ENCODE peak calls at places on chromosomes 3 and 15, in four cellular contexts. P is K562, Z is GM12878, U is HepG2. J is an unnamed sample.

GRCh38 chr3:27746838-27747237 is 24.7 kb upstream of the EOMES start:
- DNase-seq in P (no peak), U (no peak), Z (no peak), J (no peak)

GRCh38 chr3:197847866-197848401 is 56.9 kb downstream of the LRCH3 start:
- DNase-seq in Z (peak), P (peak), U (no peak), J (peak)

GRCh38 chr3:114878119-114878839 is 268.8 kb downstream of the ZBTB20 start:
- DNase-seq in P (no peak), Z (no peak), U (no peak), J (no peak)

GRCh38 chr3:160368804-160369203 is 30.2 kb downstream of the IFT80 start:
- DNase-seq in Z (no peak), U (no peak), P (no peak), J (no peak)

GRCh38 chr3:138019288-138020069 is 9.5 kb downstream of the CLDN18 start:
- DNase-seq in Z (no peak), U (no peak), P (no peak), J (no peak)

GRCh38 chr3:48129921-48130320 is 58.3 kb downstream of the CDC25A start:
- DNase-seq in P (no peak), Z (no peak), U (no peak), J (no peak)

GRCh38 chr15:25438601-25439455 is at the start of gene UBE3A:
- DNase-seq in Z (peak), P (peak), U (peak), J (peak)

GRCh38 chr3:132083583-132084372 is 49.0 kb upstream of the CPNE4 start:
- DNase-seq in Z (no peak), P (no peak), U (no peak), J (no peak)

GRCh38 chr15:84840741-84841429 is 23.7 kb downstream of the ALPK3 start:
- DNase-seq in U (peak), P (no peak), Z (no peak), J (no peak)

GRCh38 chr15:73957785-73958184 is 31.5 kb downstream of the LOXL1 start:
- DNase-seq in P (no peak), U (no peak), Z (no peak), J (no peak)

GRCh38 chr3:126903521-126903920 is 79.4 kb upstream of the PLXNA1 start:
- DNase-seq in P (no peak), Z (no peak), U (no peak), J (no peak)

GRCh38 chr15:48565560-48566482 is 79.7 kb downstream of the FBN1 start:
- DNase-seq in U (no peak), Z (no peak), P (no peak), J (no peak)

GRCh38 chr15:39199076-39199475 is 381.8 kb upstream of the THBS1 start:
- DNase-seq in U (no peak), Z (no peak), P (no peak), J (no peak)

GRCh38 chr3:182618981-182619591 is 174.2 kb upstream of the ATP11B start:
- DNase-seq in P (no peak), U (no peak), Z (no peak), J (no peak)

GRCh38 chr3:193997228-193998192 is 138.4 kb upstream of the HES1 start:
- DNase-seq in U (no peak), P (peak), Z (no peak), J (no peak)

GRCh38 chr15:48644498-48644826 is 1.0 kb downstream of the FBN1 start:
- DNase-seq in U (no peak), P (no peak), Z (no peak), J (no peak)

GRCh38 chr3:148848410-148848809 is 16.7 kb upstream of the CPA3 start:
- DNase-seq in Z (no peak), P (no peak), U (no peak), J (no peak)

GRCh38 chr3:123881771-123882170 is 2.4 kb downstream of the MYLK start:
- DNase-seq in U (no peak), Z (no peak), P (no peak), J (no peak)

GRCh38 chr15:68781766-68782588 is 38.7 kb downstream of the ANP32A start:
- DNase-seq in P (no peak), Z (no peak), U (no peak), J (no peak)

GRCh38 chr3:170584585-170585007 is 1.3 kb downstream of the SLC7A14 start:
- DNase-seq in Z (no peak), U (peak), P (peak), J (peak)

GRCh38 chr3:117645561-117646242 is 936.1 kb downstream of the TUSC7 start:
- DNase-seq in U (no peak), Z (no peak), P (no peak), J (no peak)

GRCh38 chr3:191246628-191247027 is 47.6 kb downstream of the OSTN start:
- DNase-seq in Z (no peak), U (no peak), P (no peak), J (no peak)

GRCh38 chr15:81930582-81931369 is 115.0 kb downstream of the MEX3B start:
- DNase-seq in P (no peak), Z (no peak), U (no peak), J (no peak)

GRCh38 chr3:158770254-158771017 is 31.4 kb upstream of the MFSD1 start:
- DNase-seq in P (peak), U (no peak), Z (no peak), J (no peak)

GRCh38 chr3:182668974-182669373 is 124.3 kb upstream of the ATP11B start:
- DNase-seq in U (no peak), Z (no peak), P (no peak), J (no peak)

GRCh38 chr3:171464462-171464861 is 4.3 kb upstream of the TNIK start:
- DNase-seq in P (no peak), Z (no peak), U (no peak), J (no peak)

GRCh38 chr3:177813322-177813721 is 616.0 kb upstream of the TBL1XR1 start:
- DNase-seq in P (no peak), Z (no peak), U (peak), J (no peak)

GRCh38 chr3:129121016-129121791 is 400 bp downstream of the RAB43 start:
- DNase-seq in Z (no peak), P (no peak), U (no peak), J (no peak)

GRCh38 chr15:43085921-43086320 is 19.9 kb downstream of the UBR1 start:
- DNase-seq in Z (no peak), P (no peak), U (no peak), J (no peak)

GRCh38 chr3:17730318-17730967 is 12.0 kb downstream of the TBC1D5 start:
- DNase-seq in U (peak), P (peak), Z (no peak), J (peak)

GRCh38 chr3:139491966-139492365 is 15.7 kb upstream of the RBP2 start:
- DNase-seq in Z (no peak), U (no peak), P (no peak), J (no peak)

GRCh38 chr3:141303481-141304223 is 64.7 kb upstream of the ZBTB38 start:
- DNase-seq in Z (peak), P (peak), U (peak), J (peak)

GRCh38 chr3:43994594-43995077 is 247.1 kb upstream of the TOPAZ1 start:
- DNase-seq in U (no peak), Z (no peak), P (no peak), J (no peak)

DNA sequence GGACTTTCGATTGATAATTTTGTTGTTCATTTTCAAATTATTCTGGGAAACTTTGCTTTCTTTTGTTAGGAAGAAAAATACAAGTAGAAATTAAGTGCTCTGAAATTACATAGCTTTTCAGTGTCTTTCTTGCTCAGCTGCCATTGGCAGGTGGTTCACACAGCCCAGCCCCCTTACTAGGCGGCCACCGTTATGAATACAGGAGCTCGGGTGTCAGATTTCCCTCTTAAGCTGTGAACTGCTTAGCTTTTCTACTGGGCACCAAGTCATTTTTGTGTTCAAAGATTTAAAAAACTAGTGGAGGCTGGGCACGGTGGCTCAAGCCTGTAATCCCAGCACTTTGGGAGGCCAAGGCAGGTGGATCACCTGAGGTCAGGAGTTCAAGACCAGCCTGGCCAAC is 55.2 kb downstream of the HMG20A start:
- DNase-seq in P (no peak), U (no peak), Z (no peak), J (peak)
- TF ChIP-seq SP1 in P (no peak), U (no peak), Z (no peak), J (no peak)

GRCh38 chr15:49908571-49909295 is 210.3 kb downstream of the ATP8B4 start:
- DNase-seq in P (no peak), Z (no peak), U (no peak), J (no peak)
- TF ChIP-seq FOXM1 in P (no peak), Z (no peak), U (no peak), J (no peak)

DNA sequence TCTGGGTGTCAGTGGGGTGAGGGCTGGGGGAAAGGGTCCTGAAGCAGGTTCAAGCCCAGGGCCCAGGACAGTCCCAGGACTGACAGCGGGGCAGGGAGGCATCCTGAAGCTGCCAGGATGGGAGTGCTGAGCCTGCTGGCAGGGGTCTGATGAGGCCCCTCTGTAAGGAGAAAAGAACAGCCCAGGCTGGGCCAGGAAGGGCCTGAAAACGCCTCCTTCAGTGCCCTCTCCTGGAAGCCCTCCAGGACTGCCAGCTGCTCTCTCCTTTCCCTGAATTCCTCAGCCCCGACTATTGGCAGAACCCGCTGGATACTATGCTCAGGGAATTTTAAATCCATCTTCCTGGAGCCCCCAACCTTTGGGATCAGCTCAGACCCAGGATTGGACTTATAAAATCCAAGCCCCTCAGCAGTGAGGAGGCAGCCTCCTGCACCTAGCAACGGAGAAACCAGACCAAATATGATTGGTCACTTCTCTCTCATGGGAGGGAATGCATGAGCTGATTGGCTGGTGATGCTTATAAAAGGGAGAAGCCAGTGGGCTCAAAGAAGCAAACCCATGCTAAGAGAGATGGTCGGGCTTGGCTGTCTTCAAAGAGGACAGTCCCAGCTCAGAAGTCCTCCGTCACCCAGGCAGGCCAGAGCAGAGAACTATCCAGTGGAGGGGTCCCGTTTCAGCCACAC is 203.5 kb upstream of the LINGO1 start:
- DNase-seq in P (no peak), Z (no peak), U (no peak), J (peak)
- TF ChIP-seq TARDBP in P (no peak), Z (no peak), U (no peak), J (no peak)

GRCh38 chr15:92143765-92144164 is 249.9 kb upstream of the ST8SIA2 start:
- DNase-seq in P (peak), U (no peak), Z (no peak), J (no peak)

GRCh38 chr15:92149469-92149868 is 244.2 kb upstream of the ST8SIA2 start:
- DNase-seq in U (no peak), P (no peak), Z (no peak), J (no peak)

GRCh38 chr15:92151741-92152140 is 241.9 kb upstream of the ST8SIA2 start:
- DNase-seq in U (no peak), Z (no peak), P (no peak), J (no peak)

GRCh38 chr15:92152983-92153382 is 240.7 kb upstream of the ST8SIA2 start:
- DNase-seq in P (no peak), U (no peak), Z (no peak), J (no peak)

GRCh38 chr15:92149029-92149428 is 244.7 kb upstream of the ST8SIA2 start:
- DNase-seq in U (no peak), P (no peak), Z (no peak), J (no peak)
- TF ChIP-seq SP1 in U (no peak), P (no peak), Z (no peak), J (no peak)

DNA sequence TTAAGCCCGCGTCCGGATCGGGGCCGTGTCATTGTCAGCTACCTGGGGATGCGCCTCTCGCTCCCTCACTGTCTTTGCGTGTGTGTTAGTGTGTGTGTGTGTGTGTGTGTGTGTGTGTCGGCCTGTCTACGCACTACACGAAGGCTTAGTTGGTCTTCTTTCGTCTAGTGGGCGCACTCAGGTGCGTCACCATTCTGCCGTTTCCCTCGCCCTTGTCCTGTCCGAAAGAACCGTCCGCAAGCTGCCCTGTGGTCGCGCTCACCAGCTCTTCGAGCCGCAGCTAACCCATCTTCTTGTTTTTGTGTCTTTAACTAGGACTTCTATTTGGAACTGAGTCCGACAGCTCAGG is 650 bp upstream of the PAQR9 start:
- DNase-seq in U (no peak), P (no peak), Z (no peak), J (no peak)
- TF ChIP-seq FOXM1 in U (no peak), P (no peak), Z (no peak), J (no peak)

DNA sequence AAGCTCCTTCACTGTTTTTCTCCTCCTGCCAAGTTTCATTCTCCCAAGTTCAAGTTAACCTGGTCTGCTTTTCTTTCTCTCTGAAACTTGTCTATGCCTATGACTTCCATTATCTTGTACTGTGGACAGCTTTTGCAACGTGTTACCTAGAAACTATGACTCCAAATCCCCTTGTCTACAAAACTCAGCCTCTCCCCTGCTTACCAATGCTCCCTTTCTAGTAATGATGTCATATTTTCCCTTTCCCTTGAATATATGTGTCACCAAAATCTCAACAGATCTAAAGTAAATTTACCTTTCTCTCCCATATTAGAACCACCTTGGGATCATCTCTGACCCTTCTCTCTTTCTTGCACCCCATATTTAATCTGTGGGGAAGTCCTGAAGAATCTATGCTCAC is 10.5 kb upstream of the ABHD2 start:
- DNase-seq in P (no peak), U (no peak), Z (no peak), J (no peak)
- TF ChIP-seq TARDBP in P (no peak), U (no peak), Z (no peak), J (no peak)

DNA sequence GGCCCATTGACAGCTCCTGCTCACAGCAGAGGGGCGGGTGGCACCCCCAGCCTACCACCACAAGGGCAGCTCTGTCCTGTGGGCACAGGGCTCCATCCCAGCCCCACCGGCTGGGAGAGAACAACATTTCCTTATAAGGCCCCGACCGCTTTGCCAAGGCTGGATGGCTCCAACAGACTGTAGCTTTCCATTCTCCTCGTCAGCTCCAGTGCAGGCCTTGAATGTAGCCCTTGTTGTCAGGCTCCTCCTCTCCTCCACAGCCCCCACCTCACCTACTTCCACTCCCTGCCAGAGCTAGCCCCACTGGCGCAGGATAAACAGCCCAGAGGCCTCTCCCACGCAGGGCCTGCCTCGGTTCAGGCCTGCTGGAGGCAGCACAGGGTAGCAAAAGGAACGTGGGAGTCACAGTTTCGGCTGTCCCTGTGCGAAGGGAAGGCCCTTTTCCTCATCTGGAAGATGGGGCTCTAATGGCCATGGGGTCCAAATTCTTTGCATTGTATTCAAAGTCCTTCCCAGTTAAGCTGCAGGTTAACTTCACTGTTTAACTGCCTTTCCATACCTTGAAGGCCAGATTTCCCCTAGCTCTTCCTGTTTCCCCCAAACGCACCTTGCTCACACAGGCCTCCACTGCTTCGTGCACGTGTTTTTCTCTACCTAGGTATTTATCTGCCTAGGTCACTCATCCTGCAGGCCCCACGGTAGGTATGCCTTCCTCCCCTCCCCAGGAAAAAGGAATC is 101.6 kb upstream of the LPP start:
- DNase-seq in U (peak), P (peak), Z (no peak), J (no peak)
- TF ChIP-seq SP1 in U (no peak), P (no peak), Z (no peak), J (no peak)

GRCh38 chr3:31102196-31102879 is 207.9 kb upstream of the GADL1 start:
- DNase-seq in P (no peak), U (no peak), Z (no peak), J (no peak)
- TF ChIP-seq FOXM1 in P (no peak), U (no peak), Z (no peak), J (no peak)